ENCODE peak calls at places on chromosomes 4 and X, in seven cellular contexts. N is testis, J is adrenal gland, U is fibroblast of lung, P is RWPE1, T is tibial nerve, M is Caco-2. E is an unnamed sample.

GRCh38 chrX:42739258-42739657 is 38.7 kb downstream of the PPP1R2C start:
- DNase-seq in N (no peak), J (no peak), U (peak; percentile 8), P (no peak), T (no peak), M (no peak), E (no peak)

GRCh38 chr4:20829958-20830357 is 129.7 kb downstream of the PACRGL start:
- DNase-seq in N (no peak), J (no peak), U (peak; percentile 4), P (peak; percentile 9), T (no peak), M (no peak), E (no peak)

GRCh38 chrX:21972721-21973120 is 32.2 kb downstream of the SMS start:
- DNase-seq in N (no peak), J (no peak), U (peak; percentile 93), P (no peak), T (no peak), M (no peak), E (no peak)

GRCh38 chrX:68254738-68255645 is 178.3 kb downstream of the OPHN1 start:
- DNase-seq in N (no peak), J (no peak), U (no peak), P (no peak), T (no peak), M (no peak), E (no peak)

GRCh38 chrX:110418220-110418856 is 59.7 kb downstream of the RTL9 start:
- DNase-seq in N (peak; percentile 45), J (peak; percentile 53), U (peak; percentile 78), P (no peak), T (no peak), M (peak; percentile 25), E (no peak)

GRCh38 chrX:4825550-4825949 is 1112.1 kb upstream of the PRKX start:
- DNase-seq in N (no peak), J (peak; percentile 18), U (no peak), P (no peak), T (no peak), M (no peak), E (no peak)

GRCh38 chr4:157246959-157247358 is 26.4 kb downstream of the GRIA2 start:
- DNase-seq in N (no peak), J (peak; percentile 31), U (no peak), P (no peak), T (no peak), M (no peak), E (no peak)

GRCh38 chr4:104519588-104519987 is 24.9 kb upstream of the CXXC4 start:
- DNase-seq in N (no peak), J (no peak), U (no peak), P (no peak), T (no peak), M (no peak), E (no peak)

GRCh38 chr4:119310826-119311225 is 11.1 kb downstream of the FABP2 start:
- DNase-seq in N (no peak), J (no peak), U (no peak), P (no peak), T (no peak), M (no peak), E (no peak)

GRCh38 chr4:110793890-110794588 is 171.2 kb upstream of the PITX2 start:
- DNase-seq in N (no peak), J (no peak), U (no peak), P (no peak), T (no peak), M (no peak), E (no peak)

GRCh38 chrX:45428816-45429215 is 228.1 kb upstream of the DIPK2B start:
- DNase-seq in N (no peak), J (no peak), U (peak; percentile 79), P (no peak), T (no peak), M (no peak), E (no peak)

GRCh38 chr4:105050896-105051295 is 95.8 kb upstream of the TET2 start:
- DNase-seq in N (no peak), J (no peak), U (peak; percentile 78), P (no peak), T (no peak), M (no peak), E (no peak)

GRCh38 chr4:24476209-24476781 is 108.1 kb downstream of the DHX15 start:
- DNase-seq in N (no peak), J (no peak), U (peak; percentile 24), P (peak; percentile 48), T (no peak), M (no peak), E (no peak)

GRCh38 chrX:118872102-118872566 is 48.5 kb downstream of the ZCCHC12 start:
- DNase-seq in N (peak; percentile 22), J (peak; percentile 68), U (no peak), P (no peak), T (no peak), M (no peak), E (no peak)

GRCh38 chr4:184099541-184099966 is 118.1 kb downstream of the ENPP6 start:
- DNase-seq in N (no peak), J (no peak), U (no peak), P (no peak), T (no peak), M (no peak), E (no peak)

GRCh38 chrX:46791927-46792825 is 33.3 kb upstream of the SLC9A7 start:
- DNase-seq in N (no peak), J (peak; percentile 19), U (peak; percentile 97), P (peak; percentile 75), T (no peak), M (no peak), E (no peak)

GRCh38 chrX:116749943-116750342 is 287.2 kb upstream of the CT83 start:
- DNase-seq in N (no peak), J (no peak), U (no peak), P (peak; percentile 65), T (no peak), M (no peak), E (no peak)

GRCh38 chrX:97026406-97026805 is 142.7 kb downstream of the RPA4 start:
- DNase-seq in N (no peak), J (no peak), U (peak; percentile 9), P (no peak), T (no peak), M (no peak), E (no peak)

GRCh38 chrX:23616361-23616760 is 50.9 kb upstream of the PRDX4 start:
- DNase-seq in N (no peak), J (no peak), U (peak; percentile 17), P (peak; percentile 26), T (no peak), M (no peak), E (no peak)
- TF ChIP-seq CTCF in N (peak; percentile 45), J (peak; percentile 32), U (peak; percentile 61), P (peak; percentile 40), T (no peak), M (peak; percentile 45), E (peak; percentile 34)

DNA sequence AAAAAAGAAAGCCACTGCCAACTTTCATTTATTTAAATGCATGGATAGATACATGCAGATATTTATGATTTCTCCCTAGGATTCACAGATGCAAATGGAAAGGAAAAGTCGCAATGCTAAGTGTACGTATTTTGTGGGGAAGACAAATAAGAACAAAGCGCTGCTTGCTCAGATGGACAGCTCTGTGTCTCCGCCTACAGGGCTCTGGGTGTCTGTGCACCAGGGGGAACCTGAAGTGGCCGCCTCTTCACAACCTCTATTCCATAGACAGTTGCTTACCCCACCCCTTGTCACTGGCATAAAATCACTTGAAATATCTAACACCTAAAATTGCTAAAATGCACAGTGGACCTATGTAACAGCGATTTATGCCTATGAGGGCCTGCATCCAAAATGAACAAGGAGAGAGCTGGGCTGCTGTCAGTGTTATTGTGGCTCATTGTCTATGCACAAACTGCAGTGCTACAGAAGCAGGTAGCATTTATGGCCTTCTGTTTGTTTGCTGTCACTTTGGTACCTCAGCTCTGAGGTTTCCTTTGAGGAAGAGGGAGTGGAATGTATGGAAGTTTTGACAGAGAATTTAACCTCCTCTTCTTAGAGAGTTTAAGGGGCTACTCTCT is 58.6 kb upstream of the PAGE1 start:
- DNase-seq in N (peak; percentile 59), J (peak; percentile 51), U (peak; percentile 8), P (peak; percentile 3), T (no peak), M (peak; percentile 35), E (no peak)
- TF ChIP-seq CTCF in N (peak; percentile 48), J (peak; percentile 55), U (peak; percentile 76), P (peak; percentile 69), T (peak; percentile 48), M (peak; percentile 13), E (peak; percentile 54)

GRCh38 chr4:6109842-6110560 is 90.3 kb downstream of the JAKMIP1 start:
- DNase-seq in N (peak; percentile 6), J (no peak), U (no peak), P (peak; percentile 25), T (no peak), M (peak; percentile 53), E (no peak)
- TF ChIP-seq CTCF in N (peak; percentile 22), J (no peak), U (no peak), P (peak; percentile 7), T (no peak), M (peak; percentile 57), E (no peak)

DNA sequence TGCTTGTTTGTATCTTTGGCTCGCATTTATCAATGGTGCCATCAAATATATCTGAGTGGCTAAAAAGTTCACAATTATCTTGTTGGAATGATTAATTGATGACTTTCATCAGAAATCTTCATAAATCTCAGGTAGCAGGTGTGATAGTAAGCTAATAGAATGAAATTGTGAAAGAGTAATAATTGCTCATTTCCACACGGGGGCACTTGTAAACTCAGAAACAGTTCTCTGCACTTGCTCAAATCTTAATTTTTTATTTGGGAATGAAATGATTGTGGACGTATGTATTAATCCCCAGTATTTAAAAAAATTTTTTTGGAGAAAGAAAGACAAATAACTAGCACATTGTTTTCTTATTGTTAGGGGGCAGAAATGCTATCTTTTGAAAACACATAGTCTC is 132.8 kb downstream of the DTHD1 start:
- DNase-seq in N (no peak), J (no peak), U (no peak), P (peak; percentile 15), T (no peak), M (no peak), E (no peak)
- TF ChIP-seq CTCF in N (peak; percentile 28), J (peak; percentile 52), U (no peak), P (peak; percentile 31), T (no peak), M (peak; percentile 20), E (no peak)

GRCh38 chr4:114600066-114600552 is 1.5 kb downstream of the UGT8 start:
- DNase-seq in N (no peak), J (no peak), U (no peak), P (no peak), T (no peak), M (no peak), E (no peak)

GRCh38 chr4:114595207-114595606 is 3.4 kb upstream of the UGT8 start:
- DNase-seq in N (no peak), J (no peak), U (no peak), P (no peak), T (no peak), M (no peak), E (no peak)

GRCh38 chr4:114598191-114599121 is at the start of gene UGT8:
- DNase-seq in N (peak; percentile 71), J (no peak), U (peak; percentile 24), P (peak; percentile 41), T (peak; percentile 16), M (peak; percentile 70), E (no peak)

GRCh38 chr4:114599231-114600065 is 841 bp downstream of the UGT8 start:
- DNase-seq in N (peak; percentile 48), J (no peak), U (peak; percentile 12), P (peak; percentile 27), T (no peak), M (peak; percentile 38), E (no peak)

GRCh38 chr4:114597410-114598115 is 1.0 kb upstream of the UGT8 start:
- DNase-seq in N (no peak), J (no peak), U (no peak), P (no peak), T (no peak), M (no peak), E (no peak)
- TF ChIP-seq CTCF in N (no peak), J (no peak), U (no peak), P (no peak), T (no peak), M (no peak), E (no peak)

E was measured in natural killer cell.